ENCODE peak calls at places on chromosome 3, in seven cellular contexts. I is endodermal cell, R is bronchial epithelial cell, J is heart right ventricle, Y is colonic mucosa, X is GM12864, V is kidney epithelial cell. H is an unnamed sample.

GRCh38 chr3:25001041-25001591 is 426.9 kb upstream of the RARB start:
- DNase-seq in Y (no peak), V (no peak), R (no peak), J (no peak), X (no peak), I (no peak), H (no peak)

GRCh38 chr3:69142090-69142489 is 19.7 kb upstream of the LMOD3 start:
- DNase-seq in R (no peak), X (no peak), I (no peak), Y (no peak), J (no peak), V (no peak), H (peak; percentile 69)

GRCh38 chr3:143084856-143085731 is 34.5 kb upstream of the CHST2 start:
- DNase-seq in I (no peak), J (no peak), V (peak; percentile 37), Y (no peak), R (peak; percentile 67), X (peak; percentile 66), H (peak; percentile 74)

GRCh38 chr3:99866167-99866810 is 48.6 kb downstream of the CMSS1 start:
- DNase-seq in V (no peak), J (no peak), R (no peak), I (no peak), Y (no peak), X (no peak), H (peak; percentile 89)

GRCh38 chr3:73056365-73057150 is 4.9 kb upstream of the EBLN2 start:
- DNase-seq in R (peak; percentile 65), V (no peak), I (no peak), X (no peak), Y (no peak), J (no peak), H (peak; percentile 77)

GRCh38 chr3:183539821-183540220 is 15.7 kb downstream of the KLHL6 start:
- DNase-seq in Y (no peak), J (no peak), R (peak; percentile 73), X (no peak), V (no peak), I (no peak), H (no peak)

GRCh38 chr3:59320080-59320479 is 270.3 kb upstream of the CFAP20DC start:
- DNase-seq in R (no peak), J (no peak), I (peak; percentile 54), V (no peak), Y (no peak), X (no peak), H (no peak)

GRCh38 chr3:3853584-3853983 is 54.4 kb downstream of the LRRN1 start:
- DNase-seq in V (no peak), X (no peak), J (no peak), Y (no peak), I (no peak), R (no peak), H (no peak)

GRCh38 chr3:44960387-44961026 is 15.5 kb downstream of the ZDHHC3 start:
- DNase-seq in J (no peak), I (no peak), Y (no peak), X (no peak), R (no peak), V (no peak), H (peak; percentile 84)

GRCh38 chr3:111128884-111129283 is 57.3 kb downstream of the NECTIN3 start:
- DNase-seq in V (no peak), J (no peak), R (peak; percentile 23), I (peak; percentile 33), Y (no peak), X (no peak), H (no peak)

GRCh38 chr3:156782319-156782718 is 43.8 kb upstream of the LEKR1 start:
- DNase-seq in V (no peak), J (no peak), I (no peak), Y (no peak), R (peak; percentile 75), X (no peak), H (no peak)

GRCh38 chr3:194304186-194304917 is 46.8 kb downstream of the CPN2 start:
- DNase-seq in R (no peak), X (no peak), Y (no peak), J (no peak), V (no peak), I (peak; percentile 17), H (no peak)

GRCh38 chr3:50050361-50050760 is 38.4 kb upstream of the RBM5 start:
- DNase-seq in V (no peak), X (no peak), R (no peak), J (no peak), Y (no peak), I (no peak), H (peak; percentile 85)

GRCh38 chr3:134552776-134553175 is 66.9 kb downstream of the CEP63 start:
- DNase-seq in I (no peak), Y (no peak), J (no peak), V (no peak), R (no peak), X (no peak), H (peak; percentile 32)
- H3K4me3 ChIP-seq in I (no peak overlapping the region), Y (no peak overlapping the region), J (no peak overlapping the region), V (no peak overlapping the region), R (no peak overlapping the region), X (no peak overlapping the region), H (no peak overlapping the region)

GRCh38 chr3:128784228-128784627 is 58.2 kb downstream of the RAB7A start:
- DNase-seq in Y (no peak), J (peak; percentile 44), V (no peak), I (peak; percentile 93), R (no peak), X (no peak), H (peak; percentile 19)
- TF ChIP-seq CTCF in Y (no peak), J (peak; percentile 22), V (peak; percentile 80), I (peak; percentile 91), R (peak; percentile 38), X (peak; percentile 70), H (peak; percentile 46)

DNA sequence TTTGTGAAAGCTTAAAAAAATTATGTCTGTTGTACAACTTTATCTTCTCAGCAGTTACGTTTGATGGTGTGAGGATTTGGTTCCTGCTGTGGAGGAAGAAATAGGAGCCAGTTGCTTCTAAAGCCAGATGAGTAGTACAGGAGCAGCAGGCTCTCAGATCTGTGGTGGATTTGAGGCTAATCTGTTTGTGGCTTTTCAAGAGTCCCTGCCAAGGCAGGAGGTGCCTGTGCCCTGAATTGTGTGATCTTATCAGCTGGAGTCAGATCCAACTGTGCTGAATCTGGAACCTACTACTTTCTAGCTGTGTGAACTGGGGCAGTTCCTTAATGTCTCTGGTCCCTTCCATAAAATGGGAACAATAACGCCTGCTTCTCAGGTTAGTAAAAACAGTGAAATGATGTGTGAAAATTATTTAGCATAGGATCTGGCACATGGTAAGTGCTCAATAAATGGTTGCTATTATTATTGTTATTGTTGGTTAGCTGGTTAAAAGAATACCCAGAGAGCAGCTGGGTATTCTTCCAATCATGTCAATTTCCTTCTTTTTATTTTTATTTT is 7.7 kb downstream of the CLDN11 start:
- DNase-seq in V (no peak), Y (no peak), I (peak; percentile 55), R (no peak), X (no peak), J (no peak), H (no peak)
- H3K4me3 ChIP-seq in V (no peak overlapping the region), Y (no peak overlapping the region), I (no peak overlapping the region), R (no peak overlapping the region), X (no peak overlapping the region), J (no peak overlapping the region), H (no peak overlapping the region)

GRCh38 chr3:8266679-8267267 is 234.8 kb upstream of the LMCD1 start:
- DNase-seq in Y (no peak), X (no peak), V (no peak), R (peak; percentile 81), J (no peak), I (no peak), H (no peak)

GRCh38 chr3:8255771-8256170 is 245.9 kb upstream of the LMCD1 start:
- DNase-seq in Y (no peak), V (no peak), I (no peak), R (no peak), X (no peak), J (no peak), H (no peak)

DNA sequence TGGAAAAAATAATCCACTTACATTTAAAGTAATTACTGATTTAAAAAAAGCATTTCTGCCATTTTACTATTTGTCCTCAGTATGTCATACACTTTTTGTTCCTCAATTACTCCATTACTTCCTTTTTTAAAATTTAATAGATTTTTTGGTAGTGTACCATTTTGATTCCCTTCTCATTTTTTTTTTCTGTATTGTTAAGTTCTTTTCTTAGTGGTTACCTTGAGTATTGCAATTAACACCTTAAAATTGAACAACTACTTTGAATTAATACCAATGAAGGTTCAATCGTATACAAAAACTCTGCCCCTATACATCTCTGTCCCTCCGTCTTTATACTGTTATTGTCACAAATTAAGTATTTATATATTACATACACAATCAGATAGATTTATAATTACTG is 240.6 kb upstream of the LMCD1 start:
- DNase-seq in Y (no peak), V (no peak), X (no peak), I (no peak), J (no peak), R (no peak), H (no peak)
- TF ChIP-seq CTCF in Y (no peak), V (no peak), X (no peak), I (peak; percentile 42), J (no peak), R (no peak), H (no peak)

GRCh38 chr3:196080517-196080841 is 1.4 kb downstream of the TFRC start:
- DNase-seq in X (no peak), R (no peak), V (no peak), Y (peak; percentile 49), J (no peak), I (no peak), H (no peak)

GRCh38 chr3:196075013-196075412 is 6.9 kb downstream of the TFRC start:
- DNase-seq in R (no peak), Y (no peak), V (no peak), J (no peak), I (no peak), X (no peak), H (no peak)

GRCh38 chr3:196073188-196073838 is 8.6 kb downstream of the TFRC start:
- DNase-seq in Y (peak; percentile 70), R (peak; percentile 63), J (peak; percentile 17), V (no peak), I (peak; percentile 89), X (no peak), H (peak; percentile 62)

GRCh38 chr3:196072313-196072712 is 9.6 kb downstream of the TFRC start:
- DNase-seq in V (no peak), Y (no peak), R (no peak), X (no peak), I (no peak), J (no peak), H (no peak)

DNA sequence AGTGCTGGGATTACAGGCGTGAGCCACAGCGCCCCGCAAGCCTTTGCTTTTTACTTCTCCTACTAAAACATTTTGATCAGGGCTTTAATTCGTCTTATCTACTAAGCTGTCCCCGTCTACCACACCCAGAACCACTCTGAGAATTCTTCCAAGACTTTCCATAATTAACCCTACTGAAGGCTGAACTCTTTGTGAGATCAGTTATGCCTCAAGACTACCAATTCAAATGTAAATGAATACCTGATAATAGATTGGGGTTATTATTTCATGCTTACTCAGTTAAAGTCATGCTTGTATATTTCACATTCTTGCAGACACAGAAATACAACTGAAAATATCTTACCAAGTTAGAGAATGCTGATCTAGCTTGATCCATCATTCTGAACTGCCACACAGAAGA is 5.2 kb downstream of the TFRC start:
- DNase-seq in R (no peak), I (no peak), X (no peak), J (no peak), Y (no peak), V (no peak), H (no peak)
- H3K4me3 ChIP-seq in R (no peak overlapping the region), I (no peak overlapping the region), X (no peak overlapping the region), J (no peak overlapping the region), Y (no peak overlapping the region), V (no peak overlapping the region), H (no peak overlapping the region)

GRCh38 chr3:128787256-128788253 is 61.6 kb downstream of the RAB7A start:
- DNase-seq in Y (peak; percentile 34), I (peak; percentile 85), X (peak; percentile 40), V (peak; percentile 60), R (peak; percentile 100), J (no peak), H (peak; percentile 83)
- TF ChIP-seq CTCF in Y (no peak), I (peak; percentile 73), X (peak; percentile 71), V (peak; percentile 46), R (peak; percentile 62), J (no peak), H (peak; percentile 40)

GRCh38 chr3:185815391-185816282 is 9.2 kb downstream of the IGF2BP2 start:
- DNase-seq in J (no peak), I (no peak), X (no peak), Y (no peak), R (no peak), V (no peak), H (no peak)
- H3K4me3 ChIP-seq in J (no peak overlapping the region), I (peak overlapping the region; percentile 50), X (no peak overlapping the region), Y (no peak overlapping the region), R (no peak overlapping the region), V (no peak overlapping the region), H (no peak overlapping the region)